ENCODE peak calls at places on chromosomes 4 and X, in seven cellular contexts. M, B, Q, K, C, R and F are unnamed samples.

GRCh38 chr4:69800599-69800998 is 40.2 kb upstream of the SULT1B1 start:
- DNase-seq in M (no peak), B (no peak), Q (no peak), K (no peak), C (no peak), R (peak), F (peak)

GRCh38 chrX:39559229-39559628 is 538.5 kb downstream of the BCOR start:
- DNase-seq in M (no peak), B (no peak), Q (no peak), K (no peak), C (no peak), R (peak), F (peak)

GRCh38 chr4:121277194-121278105 is 103.4 kb downstream of the QRFPR start:
- DNase-seq in M (peak), B (no peak), Q (no peak), K (peak), C (no peak), R (peak), F (peak)

GRCh38 chr4:170248029-170248428 is 158.3 kb upstream of the AADAT start:
- DNase-seq in M (no peak), B (no peak), Q (no peak), K (no peak), C (no peak), R (peak), F (peak)

GRCh38 chr4:24443200-24443599 is 141.2 kb downstream of the DHX15 start:
- DNase-seq in M (no peak), B (no peak), Q (no peak), K (peak), C (no peak), R (no peak), F (no peak)

GRCh38 chr4:80812145-80812544 is 218.4 kb upstream of the BMP3 start:
- DNase-seq in M (no peak), B (no peak), Q (no peak), K (no peak), C (no peak), R (no peak), F (no peak)

GRCh38 chr4:168183717-168184571 is 91.6 kb downstream of the ANXA10 start:
- DNase-seq in M (peak), B (no peak), Q (no peak), K (peak), C (peak), R (peak), F (peak)

GRCh38 chr4:152709675-152710438 is 30.1 kb upstream of the TMEM154 start:
- DNase-seq in M (no peak), B (peak), Q (no peak), K (peak), C (no peak), R (no peak), F (peak)

GRCh38 chr4:148574502-148574901 is 132.3 kb upstream of the NR3C2 start:
- DNase-seq in M (no peak), B (no peak), Q (no peak), K (peak), C (no peak), R (peak), F (peak)

GRCh38 chr4:83362492-83363329 is 28.1 kb upstream of the HPSE start:
- DNase-seq in M (no peak), B (no peak), Q (no peak), K (no peak), C (no peak), R (peak), F (peak)

GRCh38 chrX:139304471-139304870 is 226.1 kb upstream of the F9 start:
- DNase-seq in M (no peak), B (no peak), Q (no peak), K (peak), C (no peak), R (no peak), F (no peak)

GRCh38 chr4:127357765-127358164 is 275.0 kb upstream of the INTU start:
- DNase-seq in M (no peak), B (no peak), Q (no peak), K (no peak), C (no peak), R (no peak), F (no peak)

GRCh38 chrX:150536455-150537116 is 31.8 kb upstream of the MTM1 start:
- DNase-seq in M (no peak), B (no peak), Q (no peak), K (no peak), C (no peak), R (no peak), F (no peak)